ENCODE peak calls at places on chromosomes 4 and X, in six cellular contexts. L is T follicular helper cell; S is A549; V is GM13976; U is heart right ventricle; O is naive thymus-derived CD8-positive, alpha-beta T cell. Y is an unnamed sample.

GRCh38 chrX:130171446-130172126 is at the start of gene RAB33A:
- DNase-seq in L (peak), S (no peak), V (peak), U (peak), O (peak), Y (no peak)

GRCh38 chrX:30513284-30513683 is 64.3 kb downstream of the TASL start:
- DNase-seq in L (no peak), S (no peak), V (no peak), U (no peak), O (no peak), Y (no peak)

GRCh38 chr4:6332042-6332668 is 62.5 kb downstream of the WFS1 start:
- DNase-seq in L (no peak), S (peak), V (peak), U (no peak), O (no peak), Y (peak)

GRCh38 chr4:14254252-14254651 is 626.7 kb upstream of the BOD1L1 start:
- DNase-seq in L (no peak), S (peak), V (no peak), U (peak), O (no peak), Y (no peak)

GRCh38 chr4:137226900-137227299 is 305.4 kb downstream of the PCDH18 start:
- DNase-seq in L (no peak), S (no peak), V (no peak), U (no peak), O (no peak), Y (no peak)

GRCh38 chr4:77617203-77617602 is 11.6 kb downstream of the CXCL13 start:
- DNase-seq in L (no peak), S (no peak), V (no peak), U (no peak), O (no peak), Y (peak)

GRCh38 chr4:170109586-170110289 is 20.0 kb upstream of the AADAT start:
- DNase-seq in L (no peak), S (no peak), V (no peak), U (no peak), O (no peak), Y (no peak)

GRCh38 chrX:54484666-54485065 is 11.4 kb downstream of the FGD1 start:
- DNase-seq in L (no peak), S (no peak), V (no peak), U (peak), O (no peak), Y (no peak)

GRCh38 chrX:14927391-14927790 is 54.2 kb downstream of the MOSPD2 start:
- DNase-seq in L (no peak), S (no peak), V (no peak), U (no peak), O (no peak), Y (no peak)

GRCh38 chrX:9957743-9958142 is 9.4 kb upstream of the CLDN34 start:
- DNase-seq in L (no peak), S (no peak), V (no peak), U (no peak), O (no peak), Y (no peak)

GRCh38 chr4:47462799-47463234 is 685 bp downstream of the COMMD8 start:
- DNase-seq in L (no peak), S (no peak), V (no peak), U (no peak), O (no peak), Y (no peak)

GRCh38 chr4:139892973-139893736 is 227.5 kb downstream of the MGST2 start:
- DNase-seq in L (no peak), S (no peak), V (no peak), U (no peak), O (no peak), Y (no peak)

GRCh38 chr4:65007841-65008439 is 598.7 kb upstream of the TECRL start:
- DNase-seq in L (no peak), S (peak), V (peak), U (no peak), O (no peak), Y (peak)

Y was measured in LoVo.